ENCODE peak calls at places on chromosome X, in six cellular contexts. N, W, H, A, Q and K are unnamed samples.

GRCh38 chrX:1411331-1411730 is 19.4 kb upstream of the SLC25A6 start:
- DNase-seq in N (no peak), W (no peak), H (peak; percentile 18), A (no peak), Q (no peak), K (no peak)

GRCh38 chrX:100410083-100410590 is at the start of gene PCDH19:
- DNase-seq in N (peak; percentile 40), W (no peak), H (peak; percentile 89), A (peak; percentile 71), Q (no peak), K (peak; percentile 15)

GRCh38 chrX:114626323-114626722 is 42.4 kb downstream of the HTR2C start:
- DNase-seq in N (peak; percentile 1), W (no peak), H (peak; percentile 52), A (no peak), Q (no peak), K (no peak)

GRCh38 chrX:9845574-9845948 is 59.3 kb downstream of the SHROOM2 start:
- DNase-seq in N (no peak), W (no peak), H (no peak), A (no peak), Q (no peak), K (no peak)

GRCh38 chrX:3659761-3660160 is 53.7 kb downstream of the PRKX start:
- DNase-seq in N (no peak), W (no peak), H (no peak), A (no peak), Q (no peak), K (no peak)

GRCh38 chrX:3191821-3192220 is 150.6 kb downstream of the ARSF start:
- DNase-seq in N (no peak), W (no peak), H (no peak), A (no peak), Q (no peak), K (no peak)

GRCh38 chrX:101377542-101377941 is 8.4 kb downstream of the BTK start:
- DNase-seq in N (no peak), W (no peak), H (no peak), A (no peak), Q (no peak), K (no peak)

GRCh38 chrX:17805120-17805519 is 56.0 kb downstream of the RAI2 start:
- DNase-seq in N (no peak), W (no peak), H (no peak), A (no peak), Q (no peak), K (no peak)

GRCh38 chrX:119374736-119375135 is 24.4 kb upstream of the SLC25A43 start:
- DNase-seq in N (no peak), W (no peak), H (no peak), A (no peak), Q (no peak), K (no peak)

GRCh38 chrX:136750364-136750763 is 30.4 kb downstream of the ARHGEF6 start:
- DNase-seq in N (no peak), W (no peak), H (no peak), A (no peak), Q (no peak), K (no peak)

GRCh38 chrX:107701493-107702121 is 73.3 kb downstream of the PRPS1 start:
- DNase-seq in N (no peak), W (no peak), H (no peak), A (no peak), Q (no peak), K (no peak)

GRCh38 chrX:108001218-108001814 is 19.1 kb upstream of the TEX13B start:
- DNase-seq in N (peak; percentile 15), W (no peak), H (peak; percentile 70), A (no peak), Q (no peak), K (no peak)

GRCh38 chrX:134631404-134632346 is 26.6 kb downstream of the PLAC1 start:
- DNase-seq in N (no peak), W (peak; percentile 90), H (no peak), A (no peak), Q (no peak), K (no peak)

GRCh38 chrX:50941638-50942037 is 31.1 kb downstream of the BMP15 start:
- DNase-seq in N (no peak), W (no peak), H (no peak), A (peak; percentile 17), Q (no peak), K (no peak)

GRCh38 chrX:154123241-154124219 is 20.5 kb upstream of the OPN1LW start:
- DNase-seq in N (peak; percentile 34), W (no peak), H (no peak), A (no peak), Q (no peak), K (no peak)

GRCh38 chrX:31551913-31552312 is 480.1 kb upstream of the FTHL17 start:
- DNase-seq in N (no peak), W (no peak), H (no peak), A (no peak), Q (no peak), K (no peak)

GRCh38 chrX:39196192-39197102 is 395.2 kb downstream of the MID1IP1 start:
- DNase-seq in N (peak; percentile 62), W (no peak), H (peak; percentile 36), A (no peak), Q (no peak), K (peak; percentile 56)

GRCh38 chrX:109826954-109827708 is 94.1 kb upstream of the ACSL4 start:
- DNase-seq in N (no peak), W (no peak), H (no peak), A (no peak), Q (no peak), K (no peak)

DNA sequence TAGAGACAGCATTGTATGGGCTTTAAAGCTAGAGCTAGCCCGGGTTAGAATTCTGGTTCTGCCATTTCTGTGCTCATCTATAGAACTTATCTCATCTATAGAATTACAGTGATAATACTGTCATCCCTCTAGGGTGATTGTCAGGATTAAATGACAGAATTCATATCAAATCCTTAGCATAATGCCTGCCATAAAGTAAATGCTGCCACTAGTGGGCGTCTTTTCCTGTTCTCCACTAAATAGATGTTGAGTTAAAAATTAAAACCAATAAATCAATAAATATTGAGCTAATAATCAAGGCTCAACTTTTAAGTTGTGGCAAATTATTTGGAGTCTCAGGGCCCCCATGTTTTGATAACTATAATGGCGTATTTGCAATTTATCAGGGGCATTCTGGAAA is 19.7 kb downstream of the GRIA3 start:
- DNase-seq in N (no peak), W (no peak), H (no peak), A (no peak), Q (no peak), K (no peak)
- TF ChIP-seq CTCF in N (no peak), W (no peak), H (no peak), A (no peak), Q (no peak), K (no peak)

DNA sequence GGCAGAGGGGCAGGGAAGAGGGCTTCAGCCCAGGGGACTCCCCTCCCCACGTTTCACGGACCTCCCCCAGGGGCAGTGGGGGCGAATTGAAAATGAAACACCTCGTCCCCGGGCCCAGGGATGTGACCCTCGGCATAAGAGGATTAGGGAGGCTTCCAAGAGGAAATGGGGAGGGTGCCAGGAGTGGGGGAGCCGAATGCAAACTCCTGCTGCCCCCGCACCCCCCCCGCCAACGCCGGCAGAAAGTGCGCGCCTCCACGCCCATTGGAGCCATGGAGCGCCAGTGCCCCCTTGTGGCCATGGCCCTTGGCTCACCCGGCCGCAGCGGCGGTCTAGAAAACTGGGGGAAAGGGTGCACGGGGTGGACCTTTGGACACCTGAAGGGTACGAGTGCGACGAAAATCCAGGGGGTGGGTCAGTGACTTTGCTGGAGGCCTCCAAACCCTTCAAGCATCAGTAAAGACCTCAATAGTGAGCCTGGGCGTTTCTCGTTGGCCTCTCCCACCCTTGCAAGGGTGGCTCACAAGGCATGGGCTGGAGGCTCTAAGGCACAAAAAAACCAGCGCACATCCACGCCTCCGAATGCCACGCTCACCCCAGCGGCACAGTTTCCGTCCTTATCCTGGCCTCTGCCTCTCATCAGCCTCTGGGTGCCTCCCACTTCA is 120.8 kb upstream of the PJA1 start:
- DNase-seq in N (peak; percentile 63), W (no peak), H (peak; percentile 62), A (peak; percentile 66), Q (no peak), K (peak; percentile 76)
- TF ChIP-seq CTCF in N (peak; percentile 72), W (peak; percentile 88), H (peak; percentile 71), A (peak; percentile 61), Q (peak; percentile 74), K (peak; percentile 78)

DNA sequence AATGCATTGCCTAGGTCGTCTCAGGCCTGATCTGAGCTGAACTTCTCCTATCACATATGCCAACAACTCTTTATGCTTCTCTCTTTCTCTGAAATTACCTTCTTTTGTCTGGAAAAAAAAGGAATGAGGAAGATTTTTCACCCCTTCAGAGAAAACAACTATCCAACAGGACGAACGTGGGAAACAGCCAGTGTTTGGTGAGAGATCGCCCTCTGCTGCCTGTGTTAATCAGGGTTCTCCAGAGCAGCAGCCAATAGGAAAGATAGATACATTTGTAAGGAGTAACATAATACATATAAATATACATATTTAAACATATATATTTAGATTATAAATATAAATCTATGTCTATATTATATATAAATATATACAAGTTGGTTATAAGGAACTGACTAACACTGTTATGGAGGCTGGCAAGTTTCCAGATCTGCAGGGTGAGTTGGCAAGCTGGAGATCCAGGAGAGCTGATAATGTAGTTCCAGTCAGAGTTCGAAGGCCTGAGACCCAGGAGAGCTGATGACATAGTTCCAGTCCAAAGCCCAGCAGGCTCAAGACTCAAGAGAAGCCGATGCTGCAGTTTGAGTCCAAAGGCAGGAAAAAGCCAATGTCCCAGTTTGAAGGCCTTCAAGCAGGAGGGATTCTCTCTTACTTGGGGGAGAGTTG is 13.3 kb downstream of the CETN2 start:
- DNase-seq in N (no peak), W (no peak), H (peak; percentile 36), A (peak; percentile 26), Q (no peak), K (no peak)
- TF ChIP-seq CTCF in N (no peak), W (peak; percentile 25), H (peak; percentile 48), A (no peak), Q (peak; percentile 28), K (no peak)

GRCh38 chrX:47817897-47818296 is 18.8 kb upstream of the ZNF81 start:
- DNase-seq in N (no peak), W (no peak), H (no peak), A (no peak), Q (no peak), K (no peak)

GRCh38 chrX:47814853-47815252 is 21.8 kb upstream of the ZNF81 start:
- DNase-seq in N (no peak), W (no peak), H (peak; percentile 23), A (no peak), Q (no peak), K (no peak)

GRCh38 chrX:47817421-47817820 is 19.3 kb upstream of the ZNF81 start:
- DNase-seq in N (no peak), W (no peak), H (no peak), A (no peak), Q (no peak), K (no peak)

DNA sequence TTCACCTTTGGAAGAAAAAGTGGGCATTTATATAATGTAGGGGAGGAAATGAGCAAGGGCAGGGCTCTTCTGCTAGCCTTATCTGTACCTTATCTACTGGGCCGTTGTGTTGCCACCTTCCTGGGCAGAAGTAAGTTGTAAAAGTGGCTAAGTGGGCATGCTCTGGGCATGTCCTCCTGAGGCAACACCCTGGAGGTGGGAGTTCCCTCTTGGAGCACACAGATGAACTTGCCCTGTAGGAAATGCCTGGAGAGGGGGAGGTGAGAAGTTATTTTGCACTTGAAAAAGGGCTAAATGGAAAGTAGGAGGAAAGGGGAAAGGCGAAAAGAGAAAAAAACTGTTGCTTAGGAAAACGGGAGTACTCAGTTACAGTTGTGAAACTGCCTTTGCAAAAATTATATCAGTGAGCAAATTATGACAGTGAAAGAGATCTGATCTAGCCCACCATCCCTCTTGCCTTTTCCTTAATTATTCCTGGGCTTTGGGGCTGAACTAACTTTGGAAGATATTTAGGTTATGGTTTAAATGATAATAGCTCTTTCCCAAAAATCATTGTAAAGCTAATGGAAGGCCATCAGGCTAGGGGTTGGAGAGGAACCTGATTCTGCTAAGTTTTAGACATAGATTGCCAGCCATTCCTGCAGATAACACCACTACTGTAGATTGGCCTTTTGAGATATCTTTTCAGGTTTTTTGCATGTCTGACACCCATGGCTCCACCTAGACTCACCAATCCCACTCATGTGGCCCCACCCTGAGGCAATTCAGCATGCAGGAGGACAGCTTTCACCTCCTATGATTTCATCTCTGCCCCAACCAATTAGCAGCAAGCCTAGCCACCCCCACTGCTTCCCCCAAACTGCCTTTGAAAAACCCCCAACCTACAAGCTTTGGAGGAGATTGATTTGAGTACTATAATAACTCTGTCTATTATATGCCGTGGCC is 20.5 kb upstream of the ZNF81 start:
- DNase-seq in N (no peak), W (no peak), H (no peak), A (no peak), Q (no peak), K (no peak)
- TF ChIP-seq CTCF in N (no peak), W (no peak), H (no peak), A (no peak), Q (no peak), K (no peak)